ENCODE peak calls at places on chromosomes 2 and 18, in ten cellular contexts. One of them, this sample, is unnamed.

GRCh38 chr2:232700154-232700553 is 3.0 kb downstream of the GIGYF2 start:
- DNase-seq in breast epithelium: no peak
- DNase-seq in cardiac muscle cell: no peak
- DNase-seq in thyroid gland: no peak
- DNase-seq in BE2C: no peak
- DNase-seq in left ventricle myocardium inferior: no peak
- DNase-seq in ovary: no peak
- DNase-seq in spleen: no peak
- DNase-seq in upper lobe of right lung: no peak
- DNase-seq in body of pancreas: no peak
- DNase-seq in this sample: no peak

GRCh38 chr2:127217470-127218325 is 2.4 kb downstream of the CYP27C1 start:
- DNase-seq in breast epithelium: no peak
- DNase-seq in cardiac muscle cell: no peak
- DNase-seq in thyroid gland: no peak
- DNase-seq in BE2C: no peak
- DNase-seq in left ventricle myocardium inferior: no peak
- DNase-seq in ovary: no peak
- DNase-seq in spleen: no peak
- DNase-seq in upper lobe of right lung: no peak
- DNase-seq in body of pancreas: no peak
- DNase-seq in this sample: no peak

GRCh38 chr2:67917332-67918054 is 145.3 kb downstream of the C1D start:
- DNase-seq in breast epithelium: no peak
- DNase-seq in cardiac muscle cell: no peak
- DNase-seq in thyroid gland: no peak
- DNase-seq in BE2C: no peak
- DNase-seq in left ventricle myocardium inferior: no peak
- DNase-seq in ovary: no peak
- DNase-seq in spleen: no peak
- DNase-seq in upper lobe of right lung: no peak
- DNase-seq in body of pancreas: no peak
- DNase-seq in this sample: no peak

GRCh38 chr2:151760139-151760650 is 25.9 kb upstream of the NEB start:
- DNase-seq in breast epithelium: no peak
- DNase-seq in cardiac muscle cell: no peak
- DNase-seq in thyroid gland: no peak
- DNase-seq in BE2C: no peak
- DNase-seq in left ventricle myocardium inferior: no peak
- DNase-seq in ovary: no peak
- DNase-seq in spleen: no peak
- DNase-seq in upper lobe of right lung: no peak
- DNase-seq in body of pancreas: no peak
- DNase-seq in this sample: no peak

GRCh38 chr2:64124168-64124567 is 20.1 kb downstream of the PELI1 start:
- DNase-seq in breast epithelium: no peak
- DNase-seq in cardiac muscle cell: no peak
- DNase-seq in thyroid gland: no peak
- DNase-seq in BE2C: no peak
- DNase-seq in left ventricle myocardium inferior: no peak
- DNase-seq in ovary: no peak
- DNase-seq in spleen: no peak
- DNase-seq in upper lobe of right lung: no peak
- DNase-seq in body of pancreas: no peak
- DNase-seq in this sample: no peak

GRCh38 chr2:75481041-75481836 is 79.5 kb downstream of the EVA1A start:
- DNase-seq in breast epithelium: no peak
- DNase-seq in cardiac muscle cell: no peak
- DNase-seq in thyroid gland: no peak
- DNase-seq in BE2C: no peak
- DNase-seq in left ventricle myocardium inferior: no peak
- DNase-seq in ovary: no peak
- DNase-seq in spleen: no peak
- DNase-seq in upper lobe of right lung: no peak
- DNase-seq in body of pancreas: no peak
- DNase-seq in this sample: no peak

GRCh38 chr2:40451926-40452605 is at the start of gene SLC8A1:
- DNase-seq in breast epithelium: no peak
- DNase-seq in cardiac muscle cell: peak; percentile 54
- DNase-seq in thyroid gland: no peak
- DNase-seq in BE2C: peak; percentile 62
- DNase-seq in left ventricle myocardium inferior: peak; percentile 46
- DNase-seq in ovary: peak; percentile 9
- DNase-seq in spleen: peak; percentile 85
- DNase-seq in upper lobe of right lung: peak; percentile 75
- DNase-seq in body of pancreas: no peak
- DNase-seq in this sample: peak; percentile 43

GRCh38 chr2:166900700-166901099 is 12.4 kb downstream of the XIRP2 start:
- DNase-seq in breast epithelium: no peak
- DNase-seq in cardiac muscle cell: peak; percentile 39
- DNase-seq in thyroid gland: no peak
- DNase-seq in BE2C: no peak
- DNase-seq in left ventricle myocardium inferior: no peak
- DNase-seq in ovary: no peak
- DNase-seq in spleen: no peak
- DNase-seq in upper lobe of right lung: no peak
- DNase-seq in body of pancreas: no peak
- DNase-seq in this sample: no peak

GRCh38 chr2:10331033-10331701 is 28.5 kb downstream of the HPCAL1 start:
- DNase-seq in breast epithelium: peak; percentile 21
- DNase-seq in cardiac muscle cell: no peak
- DNase-seq in thyroid gland: no peak
- DNase-seq in BE2C: peak; percentile 48
- DNase-seq in left ventricle myocardium inferior: peak; percentile 72
- DNase-seq in ovary: no peak
- DNase-seq in spleen: peak; percentile 94
- DNase-seq in upper lobe of right lung: peak; percentile 92
- DNase-seq in body of pancreas: no peak
- DNase-seq in this sample: no peak

GRCh38 chr2:177778472-177778871 is 294.1 kb downstream of the PDE11A start:
- DNase-seq in breast epithelium: no peak
- DNase-seq in cardiac muscle cell: no peak
- DNase-seq in thyroid gland: no peak
- DNase-seq in BE2C: no peak
- DNase-seq in left ventricle myocardium inferior: no peak
- DNase-seq in ovary: no peak
- DNase-seq in spleen: no peak
- DNase-seq in upper lobe of right lung: no peak
- DNase-seq in body of pancreas: no peak
- DNase-seq in this sample: no peak
- H3K27me3 ChIP-seq in breast epithelium: no peaks in the 10 kb centered on the region
- H3K27me3 ChIP-seq in cardiac muscle cell: no peaks in the 10 kb centered on the region
- H3K27me3 ChIP-seq in thyroid gland: no peaks in the 10 kb centered on the region
- H3K27me3 ChIP-seq in BE2C: no peaks in the 10 kb centered on the region
- H3K27me3 ChIP-seq in left ventricle myocardium inferior: no peaks in the 10 kb centered on the region
- H3K27me3 ChIP-seq in ovary: no peaks in the 10 kb centered on the region
- H3K27me3 ChIP-seq in spleen: no peaks in the 10 kb centered on the region
- H3K27me3 ChIP-seq in upper lobe of right lung: no peaks in the 10 kb centered on the region
- H3K27me3 ChIP-seq in body of pancreas: no peaks in the 10 kb centered on the region
- H3K27me3 ChIP-seq in this sample: no peaks in the 10 kb centered on the region

GRCh38 chr18:6741290-6741689 is 11.8 kb downstream of the ARHGAP28 start:
- DNase-seq in breast epithelium: no peak
- DNase-seq in cardiac muscle cell: no peak
- DNase-seq in thyroid gland: peak; percentile 69
- DNase-seq in BE2C: no peak
- DNase-seq in left ventricle myocardium inferior: no peak
- DNase-seq in ovary: peak; percentile 73
- DNase-seq in spleen: no peak
- DNase-seq in upper lobe of right lung: no peak
- DNase-seq in body of pancreas: no peak
- DNase-seq in this sample: no peak
- H3K4me3 ChIP-seq in breast epithelium: no peak overlapping the region
- H3K4me3 ChIP-seq in cardiac muscle cell: no peak overlapping the region
- H3K4me3 ChIP-seq in thyroid gland: no peak overlapping the region
- H3K4me3 ChIP-seq in BE2C: no peak overlapping the region
- H3K4me3 ChIP-seq in left ventricle myocardium inferior: no peak overlapping the region
- H3K4me3 ChIP-seq in ovary: no peak overlapping the region
- H3K4me3 ChIP-seq in spleen: no peak overlapping the region
- H3K4me3 ChIP-seq in upper lobe of right lung: no peak overlapping the region
- H3K4me3 ChIP-seq in body of pancreas: no peak overlapping the region
- H3K4me3 ChIP-seq in this sample: no peak overlapping the region

GRCh38 chr2:239162141-239162821 is 238.5 kb downstream of the HDAC4 start:
- DNase-seq in breast epithelium: no peak
- DNase-seq in cardiac muscle cell: no peak
- DNase-seq in thyroid gland: no peak
- DNase-seq in BE2C: peak; percentile 8
- DNase-seq in left ventricle myocardium inferior: peak; percentile 9
- DNase-seq in ovary: no peak
- DNase-seq in spleen: peak; percentile 64
- DNase-seq in upper lobe of right lung: peak; percentile 58
- DNase-seq in body of pancreas: no peak
- DNase-seq in this sample: no peak

GRCh38 chr2:239165206-239165831 is 235.5 kb downstream of the HDAC4 start:
- DNase-seq in breast epithelium: no peak
- DNase-seq in cardiac muscle cell: no peak
- DNase-seq in thyroid gland: peak; percentile 2
- DNase-seq in BE2C: peak; percentile 5
- DNase-seq in left ventricle myocardium inferior: peak; percentile 5
- DNase-seq in ovary: no peak
- DNase-seq in spleen: peak; percentile 51
- DNase-seq in upper lobe of right lung: peak; percentile 35
- DNase-seq in body of pancreas: no peak
- DNase-seq in this sample: no peak

GRCh38 chr2:239166201-239166834 is 234.5 kb downstream of the HDAC4 start:
- DNase-seq in breast epithelium: no peak
- DNase-seq in cardiac muscle cell: peak; percentile 37
- DNase-seq in thyroid gland: no peak
- DNase-seq in BE2C: no peak
- DNase-seq in left ventricle myocardium inferior: peak; percentile 7
- DNase-seq in ovary: no peak
- DNase-seq in spleen: peak; percentile 53
- DNase-seq in upper lobe of right lung: peak; percentile 32
- DNase-seq in body of pancreas: no peak
- DNase-seq in this sample: no peak

GRCh38 chr2:239163306-239164070 is 237.3 kb downstream of the HDAC4 start:
- DNase-seq in breast epithelium: no peak
- DNase-seq in cardiac muscle cell: no peak
- DNase-seq in thyroid gland: peak; percentile 0
- DNase-seq in BE2C: peak; percentile 5
- DNase-seq in left ventricle myocardium inferior: peak; percentile 5
- DNase-seq in ovary: no peak
- DNase-seq in spleen: peak; percentile 61
- DNase-seq in upper lobe of right lung: peak; percentile 52
- DNase-seq in body of pancreas: no peak
- DNase-seq in this sample: peak; percentile 42

DNA sequence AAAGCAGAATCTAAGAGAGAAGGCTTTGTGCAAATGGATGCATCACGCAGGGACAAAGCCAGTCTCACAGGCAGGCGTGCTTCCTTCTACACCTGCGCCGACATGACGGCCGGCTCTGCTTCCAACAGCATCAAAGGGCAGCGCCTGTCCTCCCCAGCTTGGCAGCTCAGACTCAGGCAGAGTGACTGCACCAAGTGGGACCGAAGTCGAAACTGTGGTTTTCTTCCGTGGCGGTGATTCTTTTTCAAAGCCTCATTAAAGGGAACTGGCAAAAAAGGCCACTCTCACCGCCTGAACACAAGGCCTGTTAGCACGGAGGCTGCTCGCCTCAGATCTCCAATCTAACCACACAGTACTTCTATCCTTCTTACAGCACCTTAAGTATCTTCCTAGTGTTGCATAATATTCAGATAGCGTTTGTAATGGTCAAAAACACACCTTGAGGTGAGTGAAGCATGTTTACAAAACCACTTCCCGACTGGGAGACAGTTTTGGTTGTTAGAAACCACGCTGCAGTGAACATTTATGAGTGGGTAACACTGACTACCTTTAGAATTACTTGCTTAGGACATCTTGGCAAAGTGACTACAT is 236.4 kb downstream of the HDAC4 start:
- DNase-seq in breast epithelium: no peak
- DNase-seq in cardiac muscle cell: no peak
- DNase-seq in thyroid gland: peak; percentile 1
- DNase-seq in BE2C: peak; percentile 5
- DNase-seq in left ventricle myocardium inferior: peak; percentile 4
- DNase-seq in ovary: no peak
- DNase-seq in spleen: peak; percentile 53
- DNase-seq in upper lobe of right lung: peak; percentile 69
- DNase-seq in body of pancreas: no peak
- DNase-seq in this sample: no peak
- H3K36me3 ChIP-seq in breast epithelium: no peaks in the 10 kb centered on the region
- H3K36me3 ChIP-seq in cardiac muscle cell: no peaks in the 10 kb centered on the region
- H3K36me3 ChIP-seq in thyroid gland: no peaks in the 10 kb centered on the region
- H3K36me3 ChIP-seq in BE2C: no peaks in the 10 kb centered on the region
- H3K36me3 ChIP-seq in left ventricle myocardium inferior: peaks cover 48% of the 10 kb centered on the region
- H3K36me3 ChIP-seq in ovary: no peaks in the 10 kb centered on the region
- H3K36me3 ChIP-seq in spleen: peaks cover 3% of the 10 kb centered on the region
- H3K36me3 ChIP-seq in upper lobe of right lung: peaks cover 42% of the 10 kb centered on the region
- H3K36me3 ChIP-seq in body of pancreas: peaks cover 5% of the 10 kb centered on the region
- H3K36me3 ChIP-seq in this sample: no peaks in the 10 kb centered on the region

GRCh38 chr2:8892149-8892548 is 54.7 kb upstream of the KIDINS220 start:
- DNase-seq in breast epithelium: no peak
- DNase-seq in cardiac muscle cell: no peak
- DNase-seq in thyroid gland: no peak
- DNase-seq in BE2C: no peak
- DNase-seq in left ventricle myocardium inferior: no peak
- DNase-seq in ovary: no peak
- DNase-seq in spleen: no peak
- DNase-seq in upper lobe of right lung: no peak
- DNase-seq in body of pancreas: no peak
- DNase-seq in this sample: no peak
- H3K27me3 ChIP-seq in breast epithelium: no peaks in the 10 kb centered on the region
- H3K27me3 ChIP-seq in cardiac muscle cell: no peaks in the 10 kb centered on the region
- H3K27me3 ChIP-seq in thyroid gland: no peaks in the 10 kb centered on the region
- H3K27me3 ChIP-seq in BE2C: no peaks in the 10 kb centered on the region
- H3K27me3 ChIP-seq in left ventricle myocardium inferior: no peaks in the 10 kb centered on the region
- H3K27me3 ChIP-seq in ovary: no peaks in the 10 kb centered on the region
- H3K27me3 ChIP-seq in spleen: no peaks in the 10 kb centered on the region
- H3K27me3 ChIP-seq in upper lobe of right lung: no peaks in the 10 kb centered on the region
- H3K27me3 ChIP-seq in body of pancreas: no peaks in the 10 kb centered on the region
- H3K27me3 ChIP-seq in this sample: no peaks in the 10 kb centered on the region

This sample was measured in HAP-1.